ENCODE peak calls at places on chromosomes 4 and X, in four cellular contexts. U, B, J and L are unnamed samples.

GRCh38 chrX:113370001-113370400 is 529.4 kb upstream of the AMOT start:
- DNase-seq in U (no peak), B (no peak), J (peak), L (no peak)

GRCh38 chr4:176902710-176903323 is 110.1 kb upstream of the VEGFC start:
- DNase-seq in U (peak), B (no peak), J (no peak), L (no peak)

GRCh38 chr4:168648929-168649328 is 152.1 kb downstream of the PALLD start:
- DNase-seq in U (no peak), B (no peak), J (no peak), L (no peak)

GRCh38 chrX:151984328-151984727 is 9.9 kb upstream of the GABRE start:
- DNase-seq in U (no peak), B (peak), J (no peak), L (no peak)

GRCh38 chr4:55356991-55357461 is 11.0 kb downstream of the SRD5A3 start:
- DNase-seq in U (no peak), B (no peak), J (no peak), L (no peak)

GRCh38 chr4:128249787-128250668 is 37.6 kb downstream of the PGRMC2 start:
- DNase-seq in U (no peak), B (no peak), J (no peak), L (no peak)

GRCh38 chr4:153151535-153152452 is 52.4 kb upstream of the TRIM2 start:
- DNase-seq in U (no peak), B (no peak), J (peak), L (peak)

GRCh38 chr4:6749340-6750171 is 33.0 kb upstream of the KIAA0232 start:
- DNase-seq in U (peak), B (peak), J (no peak), L (no peak)

GRCh38 chr4:173494013-173494970 is 35.7 kb downstream of the HAND2 start:
- DNase-seq in U (peak), B (peak), J (no peak), L (peak)

GRCh38 chr4:48970471-48970921 is 15.6 kb upstream of the CWH43 start:
- DNase-seq in U (peak), B (no peak), J (no peak), L (no peak)

GRCh38 chr4:52157641-52158316 is 106.7 kb downstream of the SPATA18 start:
- DNase-seq in U (no peak), B (peak), J (no peak), L (no peak)

GRCh38 chr4:123055943-123056342 is 133.5 kb upstream of the NUDT6 start:
- DNase-seq in U (no peak), B (no peak), J (no peak), L (no peak)

GRCh38 chr4:65893311-65893710 is 223.0 kb upstream of the EPHA5 start:
- DNase-seq in U (no peak), B (no peak), J (no peak), L (no peak)

GRCh38 chrX:38970845-38971244 is 169.6 kb downstream of the MID1IP1 start:
- DNase-seq in U (no peak), B (no peak), J (no peak), L (no peak)

GRCh38 chr4:66298596-66298995 is 628.3 kb upstream of the EPHA5 start:
- DNase-seq in U (no peak), B (no peak), J (no peak), L (no peak)

GRCh38 chr4:88059781-88060180 is 52.3 kb downstream of the PKD2 start:
- DNase-seq in U (no peak), B (no peak), J (no peak), L (no peak)

GRCh38 chr4:67550491-67551256 is 5.4 kb upstream of the CENPC start:
- DNase-seq in U (no peak), B (no peak), J (no peak), L (no peak)

GRCh38 chr4:67546971-67547370 is 1.7 kb upstream of the CENPC start:
- DNase-seq in U (no peak), B (no peak), J (no peak), L (no peak)

GRCh38 chr4:67545996-67546356 is 673 bp upstream of the CENPC start:
- DNase-seq in U (no peak), B (no peak), J (no peak), L (no peak)

GRCh38 chr4:67545199-67545995 is at the start of gene CENPC:
- DNase-seq in U (peak), B (peak), J (peak), L (peak)

GRCh38 chr4:67549123-67549522 is 3.8 kb upstream of the CENPC start:
- DNase-seq in U (no peak), B (no peak), J (no peak), L (no peak)
- TF ChIP-seq CTCF in U (peak), B (no peak), J (peak), L (no peak)

GRCh38 chr4:146510942-146511341 is 10.8 kb downstream of the SLC10A7 start:
- DNase-seq in U (no peak), B (no peak), J (no peak), L (no peak)
- TF ChIP-seq CTCF in U (peak), B (no peak), J (peak), L (no peak)

GRCh38 chr4:4726051-4726450 is 133.4 kb upstream of the MSX1 start:
- DNase-seq in U (no peak), B (no peak), J (no peak), L (no peak)
- TF ChIP-seq CTCF in U (peak), B (no peak), J (peak), L (peak)

GRCh38 chr4:15153662-15154061 is 151.4 kb downstream of the CPEB2 start:
- DNase-seq in U (no peak), B (no peak), J (no peak), L (no peak)

GRCh38 chr4:15150636-15151432 is 148.6 kb downstream of the CPEB2 start:
- DNase-seq in U (no peak), B (no peak), J (no peak), L (no peak)

GRCh38 chr4:15149234-15149841 is 147.1 kb downstream of the CPEB2 start:
- DNase-seq in U (no peak), B (no peak), J (no peak), L (no peak)

GRCh38 chr4:15147709-15148651 is 145.7 kb downstream of the CPEB2 start:
- DNase-seq in U (no peak), B (no peak), J (peak), L (no peak)

DNA sequence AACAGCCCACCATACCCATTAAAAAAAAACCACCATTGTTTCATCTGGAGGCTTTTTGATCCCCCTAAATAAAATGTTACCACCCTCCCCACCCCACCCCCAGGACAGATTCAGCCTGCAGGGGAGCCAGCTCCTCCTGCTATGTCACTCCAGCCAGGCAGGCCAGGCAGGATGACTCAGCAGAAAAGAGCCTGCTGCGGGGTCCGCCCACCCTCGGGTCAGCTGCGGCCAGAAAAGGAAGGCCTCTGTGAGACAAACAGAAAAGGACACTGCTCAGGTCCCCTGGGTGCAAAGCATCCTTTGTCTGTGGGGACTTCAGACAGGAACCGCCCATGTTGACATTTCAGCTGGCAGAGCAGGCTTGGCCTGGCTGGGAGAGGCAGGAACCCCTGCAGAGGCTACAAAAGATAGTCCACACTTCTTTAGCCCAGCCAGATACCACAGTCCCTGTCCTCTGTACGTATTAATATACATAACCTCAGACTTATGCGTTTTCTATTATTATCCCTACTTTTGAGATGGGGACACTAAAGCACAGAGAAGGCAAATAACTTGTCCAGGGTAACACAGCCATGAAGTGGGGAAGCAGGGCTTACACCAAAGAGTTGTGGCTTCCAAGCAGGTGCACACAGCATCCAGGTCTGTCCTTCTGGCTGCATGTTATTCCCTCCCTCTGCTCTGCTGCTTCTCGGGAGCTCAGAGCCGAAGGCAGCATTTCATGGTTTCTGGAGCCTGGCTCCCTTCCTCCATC is 147.7 kb downstream of the CPEB2 start:
- DNase-seq in U (peak), B (peak), J (peak), L (peak)
- TF ChIP-seq CTCF in U (no peak), B (peak), J (no peak), L (no peak)

DNA sequence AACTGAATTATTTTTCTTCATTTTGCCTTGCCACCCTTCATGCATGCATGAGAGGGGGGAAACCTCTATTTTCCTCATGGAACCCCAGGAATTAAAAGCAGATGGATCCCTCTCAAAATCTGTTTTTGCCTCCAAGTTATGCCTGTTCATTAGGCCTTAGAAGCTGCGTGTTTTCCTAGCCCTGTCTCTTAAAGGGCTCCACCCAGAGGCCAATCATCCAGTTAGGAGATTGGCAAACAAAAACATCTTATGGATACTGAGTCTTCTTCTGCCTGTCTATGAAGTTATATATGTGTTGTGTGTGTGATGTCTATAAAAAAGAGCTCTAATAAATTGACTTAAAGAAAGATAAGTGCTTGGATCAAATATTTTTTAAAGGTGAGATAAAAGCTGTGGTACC is 142.9 kb downstream of the ANAPC10 start:
- DNase-seq in U (no peak), B (no peak), J (no peak), L (no peak)
- TF ChIP-seq CTCF in U (no peak), B (no peak), J (peak), L (no peak)

GRCh38 chrX:44203791-44204190 is 139.7 kb downstream of the EFHC2 start:
- DNase-seq in U (no peak), B (no peak), J (no peak), L (no peak)
- TF ChIP-seq CTCF in U (no peak), B (no peak), J (no peak), L (no peak)

GRCh38 chr4:2102045-2102883 is 43.1 kb downstream of the NAT8L start:
- DNase-seq in U (no peak), B (no peak), J (no peak), L (no peak)
- TF ChIP-seq CTCF in U (no peak), B (no peak), J (no peak), L (no peak)